ENCODE peak calls at places on chromosomes 16 and 17, in five cellular contexts. One of them, this sample, is unnamed.
A peak's percentile ranks its signal among the peaks of the same experiment; 100 is the strongest.

GRCh38 chr16:56571525-56571924 is 6.7 kb downstream of the MT4 start:
- DNase-seq in astrocyte of the spinal cord: no peak
- DNase-seq in right atrium auricular region: no peak
- DNase-seq in thoracic aorta: no peak
- DNase-seq in tibial artery: no peak
- DNase-seq in this sample: no peak

GRCh38 chr16:31006086-31006385 is 4.4 kb downstream of the STX1B start:
- DNase-seq in astrocyte of the spinal cord: no peak
- DNase-seq in right atrium auricular region: no peak
- DNase-seq in thoracic aorta: no peak
- DNase-seq in tibial artery: no peak
- DNase-seq in this sample: no peak

GRCh38 chr16:89599451-89599858 is 14.0 kb upstream of the DPEP1 start:
- DNase-seq in astrocyte of the spinal cord: no peak
- DNase-seq in right atrium auricular region: no peak
- DNase-seq in thoracic aorta: no peak
- DNase-seq in tibial artery: no peak
- DNase-seq in this sample: no peak

GRCh38 chr16:73047536-73048291 is at the start of gene ZFHX3:
- DNase-seq in astrocyte of the spinal cord: peak; percentile 70
- DNase-seq in right atrium auricular region: peak; percentile 90
- DNase-seq in thoracic aorta: no peak
- DNase-seq in tibial artery: peak; percentile 84
- DNase-seq in this sample: no peak

GRCh38 chr17:29555840-29556239 is 11.0 kb downstream of the ABHD15 start:
- DNase-seq in astrocyte of the spinal cord: no peak
- DNase-seq in right atrium auricular region: no peak
- DNase-seq in thoracic aorta: no peak
- DNase-seq in tibial artery: no peak
- DNase-seq in this sample: no peak

GRCh38 chr16:12155235-12155634 is 178.7 kb downstream of the SNX29 start:
- DNase-seq in astrocyte of the spinal cord: peak; percentile 26
- DNase-seq in right atrium auricular region: no peak
- DNase-seq in thoracic aorta: no peak
- DNase-seq in tibial artery: no peak
- DNase-seq in this sample: no peak

GRCh38 chr17:69874220-69874670 is 200.8 kb upstream of the KCNJ16 start:
- DNase-seq in astrocyte of the spinal cord: peak; percentile 77
- DNase-seq in right atrium auricular region: no peak
- DNase-seq in thoracic aorta: no peak
- DNase-seq in tibial artery: no peak
- DNase-seq in this sample: no peak

GRCh38 chr17:41490620-41491019 is 910 bp upstream of the KRT36 start:
- DNase-seq in astrocyte of the spinal cord: no peak
- DNase-seq in right atrium auricular region: no peak
- DNase-seq in thoracic aorta: no peak
- DNase-seq in tibial artery: no peak
- DNase-seq in this sample: no peak

GRCh38 chr16:12470311-12471229 is 333.1 kb downstream of the CPPED1 start:
- DNase-seq in astrocyte of the spinal cord: peak; percentile 78
- DNase-seq in right atrium auricular region: no peak
- DNase-seq in thoracic aorta: peak; percentile 18
- DNase-seq in tibial artery: no peak
- DNase-seq in this sample: no peak

DNA sequence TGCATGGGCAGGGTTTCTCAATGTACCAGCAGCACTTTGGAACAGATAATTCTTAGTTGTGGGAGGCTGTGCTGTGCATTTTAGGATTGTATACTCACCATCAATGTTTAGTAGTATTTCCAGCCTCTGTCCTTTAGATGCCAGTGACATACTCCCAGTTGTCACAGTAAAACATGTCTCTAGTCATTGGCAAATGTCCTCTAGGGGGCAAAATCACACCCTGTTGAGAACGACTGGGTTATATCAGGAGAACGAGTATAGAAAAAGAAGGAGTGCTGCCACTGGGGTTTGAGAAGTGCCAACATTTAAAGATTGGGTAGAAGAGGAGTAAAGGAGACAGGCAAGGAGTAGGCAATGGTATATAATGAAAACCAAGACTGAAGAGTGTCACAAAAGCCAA is 37.9 kb upstream of the SMIM36 start:
- DNase-seq in astrocyte of the spinal cord: no peak
- DNase-seq in right atrium auricular region: no peak
- DNase-seq in thoracic aorta: no peak
- DNase-seq in tibial artery: no peak
- DNase-seq in this sample: no peak
- TF ChIP-seq CTCF in astrocyte of the spinal cord: peak; percentile 30
- TF ChIP-seq CTCF in right atrium auricular region: peak; percentile 26
- TF ChIP-seq CTCF in thoracic aorta: no peak
- TF ChIP-seq CTCF in tibial artery: no peak
- TF ChIP-seq CTCF in this sample: no peak

DNA sequence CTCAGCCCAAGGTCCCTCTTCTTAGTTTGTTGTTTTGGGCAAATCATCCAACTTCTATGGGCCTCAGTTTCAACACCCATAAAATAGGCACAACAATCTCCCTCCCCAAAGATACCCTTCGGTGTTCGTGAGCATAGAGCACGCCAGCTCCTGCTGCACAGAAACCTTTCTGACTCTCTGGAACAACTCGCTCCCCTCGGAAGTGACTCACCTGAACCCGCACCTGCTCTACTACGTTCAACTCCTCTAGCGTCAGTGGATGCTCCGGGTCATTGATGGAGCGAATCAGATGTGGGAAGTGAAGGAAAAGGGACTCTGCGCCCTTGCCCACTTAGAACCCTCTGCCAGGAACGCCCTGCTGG is 445 bp downstream of the CIAO2B start:
- DNase-seq in astrocyte of the spinal cord: no peak
- DNase-seq in right atrium auricular region: no peak
- DNase-seq in thoracic aorta: no peak
- DNase-seq in tibial artery: no peak
- DNase-seq in this sample: no peak
- TF ChIP-seq CTCF in astrocyte of the spinal cord: no peak
- TF ChIP-seq CTCF in right atrium auricular region: no peak
- TF ChIP-seq CTCF in thoracic aorta: no peak
- TF ChIP-seq CTCF in tibial artery: no peak
- TF ChIP-seq CTCF in this sample: no peak

DNA sequence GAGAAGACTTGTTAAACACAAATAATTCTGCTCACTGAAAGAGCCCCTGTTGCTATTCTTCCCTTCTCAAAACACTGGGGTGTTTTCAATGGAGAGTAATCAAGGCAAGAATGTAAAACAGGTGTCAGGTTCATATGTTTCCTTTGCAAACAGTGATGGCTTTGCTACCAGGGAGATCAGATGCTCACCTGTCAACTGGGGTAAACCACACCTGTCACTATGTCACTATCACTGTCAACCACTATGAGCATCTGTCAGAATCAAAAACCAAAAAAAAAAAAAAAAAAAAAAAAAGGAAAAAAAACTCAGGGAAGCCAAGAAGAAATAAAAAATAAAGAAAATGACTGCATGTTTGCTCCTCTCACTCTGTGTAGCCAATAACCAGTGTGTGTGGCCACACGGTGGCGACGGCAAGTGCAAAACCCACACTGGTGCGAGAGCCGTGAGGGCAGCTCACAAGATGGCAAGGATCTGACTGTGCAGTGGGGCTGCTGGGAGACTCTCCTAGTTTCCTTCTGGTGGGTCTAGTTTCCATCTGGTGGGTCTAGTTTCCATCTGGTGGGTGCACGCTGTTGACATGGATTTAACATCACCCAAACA is 22.7 kb downstream of the USP22 start:
- DNase-seq in astrocyte of the spinal cord: no peak
- DNase-seq in right atrium auricular region: no peak
- DNase-seq in thoracic aorta: no peak
- DNase-seq in tibial artery: no peak
- DNase-seq in this sample: no peak
- TF ChIP-seq CTCF in astrocyte of the spinal cord: peak; percentile 36
- TF ChIP-seq CTCF in right atrium auricular region: peak; percentile 36
- TF ChIP-seq CTCF in thoracic aorta: peak; percentile 42
- TF ChIP-seq CTCF in tibial artery: peak; percentile 53
- TF ChIP-seq CTCF in this sample: no peak

DNA sequence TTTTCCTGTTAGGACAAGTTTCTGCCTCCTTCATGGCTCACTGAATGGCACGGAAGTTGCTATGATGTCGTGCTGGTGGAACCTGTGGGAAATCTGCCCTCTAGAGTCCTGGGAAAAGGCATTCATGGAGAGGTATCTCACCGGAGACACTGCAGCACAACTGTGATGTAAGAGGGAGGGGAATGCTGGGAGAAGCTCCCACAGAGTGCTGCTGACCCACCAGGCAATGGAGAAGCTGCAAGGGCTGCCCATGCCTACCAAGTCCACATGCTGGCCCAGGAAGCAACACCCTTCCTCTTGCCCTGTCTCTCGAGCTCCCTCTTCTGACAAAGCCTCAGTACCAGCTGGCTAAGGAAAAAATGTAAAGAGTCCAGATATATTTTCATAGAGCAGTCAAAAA is 45.2 kb upstream of the SLC5A11 start:
- DNase-seq in astrocyte of the spinal cord: peak; percentile 30
- DNase-seq in right atrium auricular region: no peak
- DNase-seq in thoracic aorta: no peak
- DNase-seq in tibial artery: no peak
- DNase-seq in this sample: no peak
- TF ChIP-seq CTCF in astrocyte of the spinal cord: peak; percentile 26
- TF ChIP-seq CTCF in right atrium auricular region: peak; percentile 17
- TF ChIP-seq CTCF in thoracic aorta: no peak
- TF ChIP-seq CTCF in tibial artery: no peak
- TF ChIP-seq CTCF in this sample: no peak